ENCODE peak calls at places on chromosomes 2 and 18, in five cellular contexts. One of them, this sample, is unnamed.

GRCh38 chr2:187617925-187618324 is 63.7 kb upstream of the TFPI start:
- DNase-seq in mesenchymal stem cell: no peak
- DNase-seq in GM12878: no peak
- DNase-seq in fibroblast of lung: no peak
- DNase-seq in mammary epithelial cell: no peak
- DNase-seq in this sample: no peak

GRCh38 chr18:48987821-48988220 is 37.1 kb upstream of the SMAD7 start:
- DNase-seq in mammary epithelial cell: no peak
- DNase-seq in fibroblast of lung: no peak
- DNase-seq in GM12878: no peak
- DNase-seq in mesenchymal stem cell: no peak
- DNase-seq in this sample: no peak

GRCh38 chr2:196798980-196799379 is 503 bp downstream of the GTF3C3 start:
- DNase-seq in fibroblast of lung: peak; percentile 23
- DNase-seq in GM12878: no peak
- DNase-seq in mammary epithelial cell: no peak
- DNase-seq in mesenchymal stem cell: no peak
- DNase-seq in this sample: peak; percentile 52

GRCh38 chr2:131105950-131106801 is 1.0 kb downstream of the PLEKHB2 start:
- DNase-seq in fibroblast of lung: peak; percentile 33
- DNase-seq in GM12878: peak; percentile 16
- DNase-seq in mammary epithelial cell: peak; percentile 59
- DNase-seq in mesenchymal stem cell: peak; percentile 80
- DNase-seq in this sample: peak; percentile 80

GRCh38 chr2:159591221-159591620 is 25.1 kb downstream of the BAZ2B start:
- DNase-seq in GM12878: no peak
- DNase-seq in mesenchymal stem cell: no peak
- DNase-seq in fibroblast of lung: no peak
- DNase-seq in mammary epithelial cell: no peak
- DNase-seq in this sample: no peak

GRCh38 chr2:175445276-175445675 is 263.8 kb upstream of the ATP5MC3 start:
- DNase-seq in GM12878: no peak
- DNase-seq in fibroblast of lung: no peak
- DNase-seq in mammary epithelial cell: no peak
- DNase-seq in mesenchymal stem cell: no peak
- DNase-seq in this sample: peak; percentile 16

GRCh38 chr18:30113454-30113853 is 929.1 kb downstream of the DSC3 start:
- DNase-seq in GM12878: no peak
- DNase-seq in mammary epithelial cell: no peak
- DNase-seq in fibroblast of lung: no peak
- DNase-seq in mesenchymal stem cell: peak; percentile 1
- DNase-seq in this sample: no peak

GRCh38 chr18:28063181-28063790 is 113.6 kb downstream of the CDH2 start:
- DNase-seq in mesenchymal stem cell: peak; percentile 47
- DNase-seq in fibroblast of lung: no peak
- DNase-seq in mammary epithelial cell: peak; percentile 21
- DNase-seq in GM12878: no peak
- DNase-seq in this sample: no peak

GRCh38 chr2:232075080-232075479 is 113.6 kb downstream of the DIS3L2 start:
- DNase-seq in mesenchymal stem cell: peak; percentile 10
- DNase-seq in fibroblast of lung: peak; percentile 44
- DNase-seq in GM12878: no peak
- DNase-seq in mammary epithelial cell: peak; percentile 60
- DNase-seq in this sample: no peak

GRCh38 chr18:48551100-48551499 is 12.3 kb downstream of the CTIF start:
- DNase-seq in fibroblast of lung: no peak
- DNase-seq in mammary epithelial cell: no peak
- DNase-seq in mesenchymal stem cell: no peak
- DNase-seq in GM12878: no peak
- DNase-seq in this sample: no peak

GRCh38 chr2:73033766-73034381 is 37.6 kb downstream of the SFXN5 start:
- DNase-seq in mammary epithelial cell: no peak
- DNase-seq in mesenchymal stem cell: no peak
- DNase-seq in fibroblast of lung: no peak
- DNase-seq in GM12878: no peak
- DNase-seq in this sample: no peak

GRCh38 chr2:120526047-120526562 is 180.2 kb downstream of the INHBB start:
- DNase-seq in mammary epithelial cell: no peak
- DNase-seq in fibroblast of lung: no peak
- DNase-seq in GM12878: no peak
- DNase-seq in mesenchymal stem cell: no peak
- DNase-seq in this sample: no peak

GRCh38 chr2:132562245-132562644 is 107.8 kb downstream of the LYPD1 start:
- DNase-seq in mesenchymal stem cell: no peak
- DNase-seq in GM12878: no peak
- DNase-seq in fibroblast of lung: no peak
- DNase-seq in mammary epithelial cell: no peak
- DNase-seq in this sample: no peak

GRCh38 chr2:101627284-101628049 is 70.0 kb upstream of the MAP4K4 start:
- DNase-seq in GM12878: no peak
- DNase-seq in fibroblast of lung: no peak
- DNase-seq in mammary epithelial cell: no peak
- DNase-seq in mesenchymal stem cell: no peak
- DNase-seq in this sample: no peak

GRCh38 chr2:220076734-220077133 is 449.3 kb downstream of the SLC4A3 start:
- DNase-seq in GM12878: no peak
- DNase-seq in mesenchymal stem cell: no peak
- DNase-seq in fibroblast of lung: peak; percentile 80
- DNase-seq in mammary epithelial cell: peak; percentile 79
- DNase-seq in this sample: no peak

GRCh38 chr2:181683518-181684453 is 3.5 kb upstream of the NEUROD1 start:
- DNase-seq in GM12878: no peak
- DNase-seq in mammary epithelial cell: peak; percentile 32
- DNase-seq in fibroblast of lung: no peak
- DNase-seq in mesenchymal stem cell: peak; percentile 43
- DNase-seq in this sample: no peak

GRCh38 chr18:58362027-58362575 is 266.8 kb downstream of the ALPK2 start:
- DNase-seq in mesenchymal stem cell: peak; percentile 99
- DNase-seq in fibroblast of lung: peak; percentile 94
- DNase-seq in mammary epithelial cell: peak; percentile 93
- DNase-seq in GM12878: no peak
- DNase-seq in this sample: no peak

GRCh38 chr2:160584972-160585494 is 91.4 kb upstream of the RBMS1 start:
- DNase-seq in mesenchymal stem cell: peak; percentile 70
- DNase-seq in fibroblast of lung: peak; percentile 50
- DNase-seq in GM12878: no peak
- DNase-seq in mammary epithelial cell: no peak
- DNase-seq in this sample: no peak

GRCh38 chr2:102050854-102051391 is 59.2 kb downstream of the IL1R2 start:
- DNase-seq in fibroblast of lung: peak; percentile 96
- DNase-seq in mesenchymal stem cell: peak; percentile 97
- DNase-seq in mammary epithelial cell: no peak
- DNase-seq in GM12878: no peak
- DNase-seq in this sample: no peak

GRCh38 chr2:1838426-1838825 is 94.1 kb upstream of the PXDN start:
- DNase-seq in GM12878: no peak
- DNase-seq in fibroblast of lung: no peak
- DNase-seq in mammary epithelial cell: no peak
- DNase-seq in mesenchymal stem cell: no peak
- DNase-seq in this sample: no peak

GRCh38 chr2:169036717-169037450 is 5.8 kb upstream of the ABCB11 start:
- DNase-seq in mesenchymal stem cell: no peak
- DNase-seq in mammary epithelial cell: no peak
- DNase-seq in fibroblast of lung: no peak
- DNase-seq in GM12878: no peak
- DNase-seq in this sample: no peak

GRCh38 chr2:172101707-172102158 is 967 bp downstream of the DLX2 start:
- DNase-seq in GM12878: no peak
- DNase-seq in mammary epithelial cell: no peak
- DNase-seq in mesenchymal stem cell: no peak
- DNase-seq in fibroblast of lung: no peak
- DNase-seq in this sample: peak; percentile 56

GRCh38 chr2:9517118-9517782 is 38.4 kb downstream of the ADAM17 start:
- DNase-seq in mesenchymal stem cell: no peak
- DNase-seq in mammary epithelial cell: no peak
- DNase-seq in GM12878: no peak
- DNase-seq in fibroblast of lung: no peak
- DNase-seq in this sample: no peak

GRCh38 chr2:177622516-177622915 is 229.9 kb downstream of the AGPS start:
- DNase-seq in fibroblast of lung: no peak
- DNase-seq in mammary epithelial cell: peak; percentile 23
- DNase-seq in mesenchymal stem cell: no peak
- DNase-seq in GM12878: no peak
- DNase-seq in this sample: no peak

GRCh38 chr18:45565280-45565970 is 49.9 kb upstream of the SLC14A2 start:
- DNase-seq in GM12878: no peak
- DNase-seq in mesenchymal stem cell: peak; percentile 13
- DNase-seq in mammary epithelial cell: peak; percentile 73
- DNase-seq in fibroblast of lung: no peak
- DNase-seq in this sample: no peak

GRCh38 chr18:45559258-45559657 is 56.0 kb upstream of the SLC14A2 start:
- DNase-seq in fibroblast of lung: no peak
- DNase-seq in GM12878: no peak
- DNase-seq in mammary epithelial cell: no peak
- DNase-seq in mesenchymal stem cell: no peak
- DNase-seq in this sample: no peak

GRCh38 chr18:45566025-45566740 is 49.1 kb upstream of the SLC14A2 start:
- DNase-seq in GM12878: no peak
- DNase-seq in mammary epithelial cell: peak; percentile 93
- DNase-seq in mesenchymal stem cell: peak; percentile 79
- DNase-seq in fibroblast of lung: peak; percentile 86
- DNase-seq in this sample: no peak

GRCh38 chr18:45560870-45561269 is 54.4 kb upstream of the SLC14A2 start:
- DNase-seq in GM12878: no peak
- DNase-seq in mesenchymal stem cell: no peak
- DNase-seq in mammary epithelial cell: no peak
- DNase-seq in fibroblast of lung: no peak
- DNase-seq in this sample: no peak

GRCh38 chr18:45562567-45563479 is 52.5 kb upstream of the SLC14A2 start:
- DNase-seq in GM12878: no peak
- DNase-seq in fibroblast of lung: no peak
- DNase-seq in mammary epithelial cell: no peak
- DNase-seq in mesenchymal stem cell: no peak
- DNase-seq in this sample: no peak
- H3K27ac ChIP-seq in GM12878: no peak overlapping the region
- H3K27ac ChIP-seq in fibroblast of lung: no peak overlapping the region
- H3K27ac ChIP-seq in mammary epithelial cell: no peak overlapping the region
- H3K27ac ChIP-seq in mesenchymal stem cell: no peak overlapping the region
- H3K27ac ChIP-seq in this sample: no peak overlapping the region

GRCh38 chr2:96556441-96557330 is 20.1 kb downstream of the ARID5A start:
- DNase-seq in mammary epithelial cell: peak; percentile 99
- DNase-seq in fibroblast of lung: peak; percentile 57
- DNase-seq in mesenchymal stem cell: peak; percentile 71
- DNase-seq in GM12878: no peak
- DNase-seq in this sample: no peak

GRCh38 chr2:96552284-96553175 is 16.0 kb downstream of the ARID5A start:
- DNase-seq in fibroblast of lung: no peak
- DNase-seq in mesenchymal stem cell: no peak
- DNase-seq in mammary epithelial cell: no peak
- DNase-seq in GM12878: no peak
- DNase-seq in this sample: no peak

GRCh38 chr2:96555146-96555610 is 18.6 kb downstream of the ARID5A start:
- DNase-seq in GM12878: no peak
- DNase-seq in mammary epithelial cell: no peak
- DNase-seq in fibroblast of lung: no peak
- DNase-seq in mesenchymal stem cell: no peak
- DNase-seq in this sample: no peak

GRCh38 chr2:96553176-96553956 is 16.8 kb downstream of the ARID5A start:
- DNase-seq in mammary epithelial cell: no peak
- DNase-seq in mesenchymal stem cell: no peak
- DNase-seq in fibroblast of lung: no peak
- DNase-seq in GM12878: no peak
- DNase-seq in this sample: no peak

GRCh38 chr2:96554293-96555145 is 18.0 kb downstream of the ARID5A start:
- DNase-seq in fibroblast of lung: peak; percentile 61
- DNase-seq in mesenchymal stem cell: peak; percentile 55
- DNase-seq in mammary epithelial cell: peak; percentile 20
- DNase-seq in GM12878: no peak
- DNase-seq in this sample: peak; percentile 87
- H3K4me3 ChIP-seq in fibroblast of lung: no peak overlapping the region
- H3K4me3 ChIP-seq in mesenchymal stem cell: no peak overlapping the region
- H3K4me3 ChIP-seq in mammary epithelial cell: no peak overlapping the region
- H3K4me3 ChIP-seq in GM12878: no peak overlapping the region
- H3K4me3 ChIP-seq in this sample: peak overlapping the region; percentile 55

DNA sequence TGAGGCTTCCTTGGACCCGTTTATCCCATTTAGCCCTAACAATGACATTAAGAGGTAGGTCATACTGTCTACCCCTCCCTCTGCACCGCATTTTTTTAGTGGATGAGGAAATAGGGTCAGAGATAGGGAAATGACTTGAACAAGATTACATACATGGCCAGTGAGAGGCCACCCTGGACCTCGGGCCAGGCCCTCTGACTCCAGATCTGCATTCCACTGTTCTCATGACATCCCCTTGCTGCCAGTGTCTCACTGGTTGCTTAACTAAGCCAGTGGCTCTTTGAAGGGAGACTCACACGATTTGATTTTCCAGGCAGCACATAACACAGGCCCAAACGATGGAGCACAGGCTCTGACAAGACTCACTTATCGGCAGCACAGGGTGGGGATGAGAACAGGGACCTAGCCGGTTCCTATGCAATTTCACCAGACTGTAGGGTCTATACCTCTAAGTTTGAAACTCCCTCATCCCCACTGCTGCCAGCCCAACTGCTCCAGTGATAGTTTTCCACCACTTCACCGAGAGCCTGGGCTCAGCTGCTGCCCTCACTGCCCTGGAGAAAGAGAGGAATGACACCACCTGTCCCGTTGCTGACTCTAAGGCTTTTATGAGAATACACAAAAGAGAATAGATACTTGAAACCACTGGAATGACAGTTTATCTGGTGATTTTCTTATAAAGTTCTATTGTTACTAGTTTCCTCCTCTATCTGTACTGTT is 82.5 kb downstream of the TMEM247 start:
- DNase-seq in GM12878: no peak
- DNase-seq in mammary epithelial cell: no peak
- DNase-seq in fibroblast of lung: no peak
- DNase-seq in mesenchymal stem cell: no peak
- DNase-seq in this sample: no peak
- H3K9ac ChIP-seq in GM12878: peak overlapping the region; percentile 24
- H3K9ac ChIP-seq in mammary epithelial cell: no peak overlapping the region
- H3K9ac ChIP-seq in fibroblast of lung: no peak overlapping the region
- H3K9ac ChIP-seq in mesenchymal stem cell: peak overlapping the region; percentile 12
- H3K9ac ChIP-seq in this sample: no peak overlapping the region

GRCh38 chr2:46045888-46046287 is 251.3 kb upstream of the EPAS1 start:
- DNase-seq in mammary epithelial cell: no peak
- DNase-seq in mesenchymal stem cell: no peak
- DNase-seq in GM12878: no peak
- DNase-seq in fibroblast of lung: no peak
- DNase-seq in this sample: no peak
- H3K27ac ChIP-seq in mammary epithelial cell: no peak overlapping the region
- H3K27ac ChIP-seq in mesenchymal stem cell: no peak overlapping the region
- H3K27ac ChIP-seq in GM12878: no peak overlapping the region
- H3K27ac ChIP-seq in fibroblast of lung: no peak overlapping the region
- H3K27ac ChIP-seq in this sample: no peak overlapping the region

DNA sequence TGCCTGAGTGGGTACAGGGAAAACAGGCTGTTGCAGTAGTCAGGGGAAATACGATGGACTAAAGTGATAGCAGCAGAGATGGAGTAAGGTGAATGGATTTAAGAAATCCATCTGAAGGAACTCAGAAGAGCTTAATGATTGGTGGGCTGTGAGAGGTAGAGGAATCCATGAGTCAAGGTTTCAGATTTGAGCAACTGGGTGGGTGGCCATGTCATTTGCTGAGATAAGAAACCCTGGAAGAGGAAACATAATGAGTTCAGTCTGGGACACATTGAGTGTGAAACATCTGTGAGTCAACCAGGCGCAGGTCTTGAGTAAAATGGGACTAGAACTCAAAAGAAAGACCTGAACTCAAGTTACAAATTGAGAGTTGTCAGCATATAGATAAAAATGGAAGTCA is 19.7 kb upstream of the ASNSD1 start:
- DNase-seq in fibroblast of lung: no peak
- DNase-seq in mammary epithelial cell: no peak
- DNase-seq in mesenchymal stem cell: no peak
- DNase-seq in GM12878: no peak
- DNase-seq in this sample: no peak
- H3K4me3 ChIP-seq in fibroblast of lung: no peak overlapping the region
- H3K4me3 ChIP-seq in mammary epithelial cell: no peak overlapping the region
- H3K4me3 ChIP-seq in mesenchymal stem cell: no peak overlapping the region
- H3K4me3 ChIP-seq in GM12878: no peak overlapping the region
- H3K4me3 ChIP-seq in this sample: no peak overlapping the region